ENCODE peak calls at places on chromosomes 4 and X, in nine cellular contexts. W is coronary artery, T is right atrium auricular region, S is GM20000, G is choroid plexus epithelial cell, J is psoas muscle, B is mammary epithelial cell, X is adrenal gland, O is neural progenitor cell. C is an unnamed sample.

GRCh38 chr4:37983951-37984350 is 23.8 kb downstream of the PTTG2 start:
- DNase-seq in W (no peak), T (no peak), S (no peak), G (no peak), J (no peak), B (no peak), X (no peak), O (no peak), C (no peak)

GRCh38 chr4:140603286-140603685 is 34.5 kb upstream of the UCP1 start:
- DNase-seq in W (no peak), T (no peak), S (no peak), G (no peak), J (no peak), B (no peak), X (no peak), O (no peak), C (no peak)

GRCh38 chrX:153886915-153887314 is 942 bp upstream of the L1CAM start:
- DNase-seq in W (no peak), T (no peak), S (no peak), G (no peak), J (no peak), B (no peak), X (no peak), O (no peak), C (no peak)

GRCh38 chrX:132227383-132228112 is 8.3 kb upstream of the RAP2C start:
- DNase-seq in W (no peak), T (no peak), S (no peak), G (peak; percentile 37), J (peak; percentile 21), B (no peak), X (peak; percentile 55), O (no peak), C (no peak)

GRCh38 chrX:100478714-100479113 is 68.6 kb upstream of the PCDH19 start:
- DNase-seq in W (no peak), T (no peak), S (no peak), G (no peak), J (no peak), B (no peak), X (no peak), O (no peak), C (no peak)

GRCh38 chrX:50613846-50614245 is 143.2 kb upstream of the DGKK start:
- DNase-seq in W (no peak), T (no peak), S (no peak), G (peak; percentile 22), J (no peak), B (peak; percentile 12), X (no peak), O (no peak), C (no peak)

GRCh38 chr4:119532319-119532718 is 96.3 kb downstream of the PDE5A start:
- DNase-seq in W (no peak), T (no peak), S (no peak), G (no peak), J (no peak), B (no peak), X (no peak), O (no peak), C (no peak)

GRCh38 chrX:118872102-118872566 is 48.5 kb downstream of the ZCCHC12 start:
- DNase-seq in W (no peak), T (peak; percentile 59), S (no peak), G (no peak), J (no peak), B (peak; percentile 31), X (peak; percentile 75), O (no peak), C (no peak)

GRCh38 chr4:145937990-145938611 is 522 bp downstream of the ZNF827 start:
- DNase-seq in W (no peak), T (no peak), S (peak; percentile 70), G (peak; percentile 52), J (no peak), B (peak; percentile 45), X (peak; percentile 21), O (peak; percentile 60), C (peak; percentile 3)

GRCh38 chr4:54941994-54942552 is 183.3 kb downstream of the KDR start:
- DNase-seq in W (no peak), T (no peak), S (peak; percentile 15), G (peak; percentile 11), J (peak; percentile 16), B (no peak), X (no peak), O (peak; percentile 33), C (no peak)

GRCh38 chr4:66629927-66630326 is 915.4 kb downstream of the CENPC start:
- DNase-seq in W (no peak), T (no peak), S (no peak), G (no peak), J (no peak), B (no peak), X (no peak), O (no peak), C (no peak)

GRCh38 chr4:183185018-183185417 is 86.0 kb downstream of the WWC2 start:
- DNase-seq in W (no peak), T (no peak), S (no peak), G (peak; percentile 44), J (no peak), B (no peak), X (no peak), O (no peak), C (no peak)

GRCh38 chr4:155442267-155443105 is 65.7 kb upstream of the MAP9 start:
- DNase-seq in W (peak; percentile 83), T (peak; percentile 91), S (peak; percentile 59), G (peak; percentile 76), J (peak; percentile 70), B (peak; percentile 59), X (peak; percentile 57), O (peak; percentile 79), C (peak; percentile 78)

GRCh38 chr4:77022581-77023133 is 53.1 kb downstream of the CCNI start:
- DNase-seq in W (no peak), T (no peak), S (no peak), G (peak; percentile 94), J (no peak), B (no peak), X (no peak), O (peak; percentile 80), C (peak; percentile 34)

GRCh38 chr4:88382621-88383020 is 4.0 kb downstream of the HERC6 start:
- DNase-seq in W (no peak), T (peak; percentile 42), S (peak; percentile 37), G (peak; percentile 2), J (no peak), B (peak; percentile 63), X (no peak), O (no peak), C (no peak)

GRCh38 chr4:26058537-26058936 is 144.5 kb downstream of the SMIM20 start:
- DNase-seq in W (no peak), T (no peak), S (peak; percentile 32), G (no peak), J (no peak), B (peak; percentile 77), X (no peak), O (no peak), C (no peak)

GRCh38 chr4:144699565-144699964 is 53.6 kb downstream of the HHIP start:
- DNase-seq in W (no peak), T (no peak), S (no peak), G (peak; percentile 63), J (no peak), B (peak; percentile 44), X (no peak), O (no peak), C (no peak)

GRCh38 chr4:61934201-61934600 is 734.1 kb downstream of the ADGRL3 start:
- DNase-seq in W (no peak), T (no peak), S (no peak), G (no peak), J (no peak), B (no peak), X (no peak), O (no peak), C (no peak)

GRCh38 chrX:92270936-92271655 is 491.9 kb downstream of the PCDH11X start:
- DNase-seq in W (no peak), T (no peak), S (no peak), G (no peak), J (no peak), B (no peak), X (no peak), O (no peak), C (no peak)

GRCh38 chrX:104137496-104137895 is 19.3 kb downstream of the SLC25A53 start:
- DNase-seq in W (no peak), T (no peak), S (no peak), G (peak; percentile 40), J (no peak), B (no peak), X (no peak), O (no peak), C (no peak)

GRCh38 chr4:1842339-1842895 is 13.5 kb downstream of the LETM1 start:
- DNase-seq in W (no peak), T (no peak), S (no peak), G (peak; percentile 51), J (no peak), B (no peak), X (peak; percentile 53), O (peak; percentile 13), C (no peak)
- TF ChIP-seq CTCF in W (no peak), T (no peak), S (no peak), G (peak; percentile 27), J (no peak), B (no peak), X (no peak), O (no peak), C (no peak)

DNA sequence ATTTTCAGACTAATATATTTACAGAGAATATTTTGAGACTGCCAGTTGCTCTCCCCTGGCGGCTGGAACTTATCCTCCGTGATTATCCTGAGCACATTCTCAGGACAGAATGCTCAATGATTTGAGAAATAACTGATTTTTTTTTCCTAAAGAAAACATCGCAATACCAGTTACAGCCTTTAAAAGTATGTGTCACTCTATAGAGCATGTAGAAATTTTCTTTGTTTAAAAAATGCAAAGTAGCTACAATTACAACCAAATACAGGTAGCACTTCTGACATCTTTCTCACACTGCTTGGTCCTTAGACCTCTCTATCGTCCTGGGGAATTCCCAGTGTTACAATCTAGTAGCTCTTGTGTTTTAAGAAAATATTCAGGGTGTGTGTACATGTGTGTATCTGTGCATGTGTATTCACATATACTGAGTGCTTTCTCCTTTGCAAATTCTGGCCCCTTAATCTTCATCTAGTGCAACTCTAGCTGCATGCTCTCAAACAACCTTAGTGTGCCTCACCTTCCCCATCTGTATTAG is 13.8 kb downstream of the APBB2 start:
- DNase-seq in W (no peak), T (no peak), S (no peak), G (no peak), J (no peak), B (no peak), X (no peak), O (no peak), C (no peak)
- TF ChIP-seq CTCF in W (no peak), T (no peak), S (no peak), G (peak; percentile 43), J (no peak), B (no peak), X (no peak), O (no peak), C (peak; percentile 19)

GRCh38 chr4:121736735-121737351 is 28.1 kb downstream of the SMIM43 start:
- DNase-seq in W (no peak), T (no peak), S (peak; percentile 21), G (peak; percentile 82), J (no peak), B (peak; percentile 47), X (peak; percentile 37), O (peak; percentile 62), C (peak; percentile 33)
- TF ChIP-seq CTCF in W (peak; percentile 24), T (no peak), S (no peak), G (peak; percentile 71), J (peak; percentile 45), B (peak; percentile 67), X (peak; percentile 59), O (peak; percentile 63), C (peak; percentile 74)

DNA sequence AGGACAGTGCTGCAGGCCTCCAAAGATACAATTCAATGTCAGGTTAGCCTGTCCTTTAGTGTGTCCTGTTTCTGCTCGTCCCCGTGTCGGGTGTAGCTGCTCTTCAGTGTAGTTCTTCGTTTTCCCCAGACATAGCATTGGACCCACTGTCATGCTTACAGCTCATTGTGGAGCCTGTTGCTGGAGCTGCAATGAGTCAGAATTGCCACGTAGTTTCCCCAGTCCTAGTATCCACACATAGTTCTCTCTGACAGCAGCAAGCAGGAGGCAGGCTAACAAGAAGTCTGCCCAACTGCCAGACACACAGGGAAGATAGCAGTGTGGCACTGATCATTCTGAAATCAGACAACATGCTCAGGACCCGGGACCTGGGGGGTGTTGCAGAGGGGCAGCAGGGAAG is 49.2 kb downstream of the MOSPD2 start:
- DNase-seq in W (no peak), T (no peak), S (no peak), G (peak; percentile 87), J (no peak), B (peak; percentile 84), X (no peak), O (no peak), C (no peak)
- TF ChIP-seq CTCF in W (no peak), T (no peak), S (no peak), G (no peak), J (no peak), B (no peak), X (no peak), O (no peak), C (no peak)

C was measured in neural crest cell.